ENCODE peak calls at places on chromosomes 2 and 18, in five cellular contexts. Z, N, L, O and R are unnamed samples.

GRCh38 chr2:44546469-44547127 is 184.9 kb downstream of the CAMKMT start:
- DNase-seq in N (no peak), Z (no peak), O (no peak), L (no peak), R (no peak)

GRCh38 chr2:65057391-65058052 is 1.3 kb downstream of the CEP68 start:
- DNase-seq in Z (no peak), L (no peak), O (peak), N (peak), R (peak)

GRCh38 chr2:83071352-83071751 is 1387.7 kb downstream of the SUCLG1 start:
- DNase-seq in Z (no peak), O (no peak), L (no peak), N (no peak), R (no peak)

GRCh38 chr2:6896930-6897759 is 19.6 kb downstream of the RSAD2 start:
- DNase-seq in N (peak), L (peak), O (peak), Z (no peak), R (no peak)

GRCh38 chr2:84839851-84840250 is 41.0 kb downstream of the TRABD2A start:
- DNase-seq in Z (no peak), O (no peak), L (no peak), N (no peak), R (no peak)

GRCh38 chr2:39996653-39997080 is 217.6 kb upstream of the THUMPD2 start:
- DNase-seq in Z (no peak), O (no peak), N (no peak), L (no peak), R (no peak)

GRCh38 chr18:44731160-44731865 is 50.6 kb downstream of the SETBP1 start:
- DNase-seq in N (no peak), Z (no peak), O (no peak), L (no peak), R (no peak)

GRCh38 chr2:155368934-155369333 is 670.4 kb downstream of the KCNJ3 start:
- DNase-seq in L (no peak), N (peak), Z (no peak), O (no peak), R (no peak)

GRCh38 chr2:28716265-28716865 is 35.3 kb upstream of the PPP1CB start:
- DNase-seq in O (no peak), L (peak), N (peak), Z (no peak), R (no peak)

GRCh38 chr2:174399171-174399570 is 3.6 kb downstream of the SCRN3 start:
- DNase-seq in Z (no peak), L (no peak), N (no peak), O (no peak), R (no peak)

GRCh38 chr2:132387126-132387525 is 29.5 kb upstream of the GPR39 start:
- DNase-seq in L (no peak), O (no peak), N (no peak), Z (no peak), R (no peak)

GRCh38 chr18:49548266-49548665 is 13.6 kb upstream of the LIPG start:
- DNase-seq in N (no peak), L (no peak), Z (no peak), O (no peak), R (no peak)

GRCh38 chr2:187329586-187329985 is 118.5 kb downstream of the CALCRL start:
- DNase-seq in Z (no peak), L (no peak), N (no peak), O (no peak), R (no peak)

GRCh38 chr2:27771548-27772335 is at the start of gene MRPL33:
- DNase-seq in N (peak), O (peak), L (peak), Z (peak), R (peak)

GRCh38 chr2:39658371-39658770 is 7.3 kb upstream of the TMEM178A start:
- DNase-seq in Z (no peak), O (no peak), N (no peak), L (no peak), R (no peak)

GRCh38 chr18:79490593-79491551 is 95.1 kb downstream of the NFATC1 start:
- DNase-seq in Z (no peak), N (no peak), O (peak), L (no peak), R (no peak)